ENCODE peak calls at places on chromosomes 3 and 15, in four cellular contexts. J, W, S and X are unnamed samples.

GRCh38 chr3:130010556-130010955 is 36.0 kb downstream of the TRH start:
- DNase-seq in J (no peak), W (no peak), S (peak), X (no peak)

GRCh38 chr3:21786454-21786829 is 35.4 kb upstream of the ZNF385D start:
- DNase-seq in J (no peak), W (no peak), S (no peak), X (no peak)

GRCh38 chr3:139762307-139762706 is 84.5 kb upstream of the NMNAT3 start:
- DNase-seq in J (no peak), W (no peak), S (peak), X (no peak)

GRCh38 chr15:82307714-82308081 is 41.6 kb downstream of the GOLGA6L10 start:
- DNase-seq in J (no peak), W (no peak), S (no peak), X (no peak)

GRCh38 chr3:154229217-154229590 is 95.1 kb downstream of the DHX36 start:
- DNase-seq in J (no peak), W (no peak), S (no peak), X (no peak)

GRCh38 chr3:23288715-23289114 is 85.6 kb downstream of the UBE2E2 start:
- DNase-seq in J (no peak), W (no peak), S (no peak), X (no peak)

GRCh38 chr3:146970236-146970635 is 365.1 kb upstream of the PLSCR5 start:
- DNase-seq in J (no peak), W (no peak), S (no peak), X (no peak)

GRCh38 chr3:41274944-41275668 is 75.8 kb downstream of the CTNNB1 start:
- DNase-seq in J (no peak), W (no peak), S (no peak), X (no peak)

GRCh38 chr3:10845240-10845761 is 29.3 kb downstream of the SLC6A11 start:
- DNase-seq in J (no peak), W (no peak), S (no peak), X (no peak)

GRCh38 chr3:97579365-97579764 is 185.2 kb upstream of the ARL6 start:
- DNase-seq in J (no peak), W (no peak), S (no peak), X (peak)

GRCh38 chr3:54547051-54547450 is 380.8 kb downstream of the LRTM1 start:
- DNase-seq in J (no peak), W (no peak), S (no peak), X (no peak)

GRCh38 chr3:30760040-30760439 is 134.4 kb downstream of the GADL1 start:
- DNase-seq in J (no peak), W (no peak), S (no peak), X (no peak)

GRCh38 chr3:50607271-50608091 is 4.1 kb downstream of the CISH start:
- DNase-seq in J (peak), W (no peak), S (no peak), X (no peak)

GRCh38 chr15:68818088-68818670 is 2.5 kb downstream of the ANP32A start:
- DNase-seq in J (peak), W (no peak), S (peak), X (peak)

GRCh38 chr3:31559872-31560534 is 27.3 kb downstream of the STT3B start:
- DNase-seq in J (no peak), W (no peak), S (no peak), X (no peak)

GRCh38 chr3:123157598-123158287 is 44.0 kb upstream of the SEC22A start:
- DNase-seq in J (no peak), W (no peak), S (no peak), X (peak)

GRCh38 chr3:185112186-185112585 is 40.7 kb downstream of the C3orf70 start:
- DNase-seq in J (no peak), W (no peak), S (no peak), X (no peak)

GRCh38 chr15:77081971-77082370 is 11.1 kb upstream of the TSPAN3 start:
- DNase-seq in J (no peak), W (no peak), S (no peak), X (no peak)

GRCh38 chr3:52374173-52374572 is 58.1 kb downstream of the DNAH1 start:
- DNase-seq in J (peak), W (no peak), S (no peak), X (no peak)

GRCh38 chr15:98744506-98744905 is 96.2 kb downstream of the IGF1R start:
- DNase-seq in J (no peak), W (no peak), S (no peak), X (no peak)

GRCh38 chr3:65170357-65171090 is 482.7 kb upstream of the ADAMTS9 start:
- DNase-seq in J (peak), W (no peak), S (peak), X (no peak)

GRCh38 chr15:80727196-80727595 is 32.1 kb downstream of the ABHD17C start:
- DNase-seq in J (no peak), W (no peak), S (no peak), X (no peak)

GRCh38 chr3:12724794-12725193 is 34.3 kb downstream of the TMEM40 start:
- DNase-seq in J (peak), W (no peak), S (no peak), X (peak)

GRCh38 chr3:46461971-46462910 is 2.5 kb downstream of the LTF start:
- DNase-seq in J (peak), W (no peak), S (no peak), X (peak)

GRCh38 chr3:135103913-135104312 is 308.9 kb downstream of the EPHB1 start:
- DNase-seq in J (no peak), W (no peak), S (peak), X (no peak)

GRCh38 chr3:41117398-41117870 is 81.9 kb upstream of the CTNNB1 start:
- DNase-seq in J (peak), W (peak), S (no peak), X (peak)

GRCh38 chr15:92400980-92401787 is 7.5 kb downstream of the ST8SIA2 start:
- DNase-seq in J (peak), W (no peak), S (no peak), X (no peak)

GRCh38 chr15:42593143-42593542 is 17.7 kb downstream of the STARD9 start:
- DNase-seq in J (no peak), W (no peak), S (no peak), X (no peak)

GRCh38 chr15:75199347-75199976 is 2.2 kb upstream of the C15orf39 start:
- DNase-seq in J (no peak), W (no peak), S (no peak), X (no peak)

GRCh38 chr3:11591401-11592266 is 52.1 kb downstream of the VGLL4 start:
- DNase-seq in J (no peak), W (peak), S (no peak), X (no peak)

GRCh38 chr3:178847170-178847569 is 224.4 kb downstream of the ZMAT3 start:
- DNase-seq in J (no peak), W (no peak), S (no peak), X (no peak)

GRCh38 chr15:67121725-67122600 is 56.6 kb downstream of the SMAD3 start:
- DNase-seq in J (no peak), W (no peak), S (no peak), X (no peak)
- TF ChIP-seq JUND in J (no peak), W (no peak), S (no peak), X (no peak)

DNA sequence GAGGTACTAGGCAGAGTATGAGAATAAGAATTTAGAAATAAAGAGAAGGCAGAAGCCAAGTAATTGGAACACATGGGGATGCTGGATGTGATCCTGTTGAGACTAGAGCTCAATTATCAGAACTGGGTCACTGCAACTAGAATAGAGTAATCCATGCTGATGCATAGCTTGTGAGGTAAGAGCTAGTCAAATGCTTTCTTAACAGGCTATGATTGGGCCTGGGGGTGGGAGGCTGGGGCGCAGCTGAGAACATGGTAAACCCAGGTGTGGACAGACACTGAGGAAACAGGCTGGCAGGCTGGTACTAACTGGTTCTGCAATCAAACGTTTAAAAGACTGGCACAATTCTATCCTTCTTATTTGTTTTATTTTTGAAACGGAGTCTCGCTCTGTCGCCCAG is 50.5 kb upstream of the LRRFIP2 start:
- DNase-seq in J (no peak), W (no peak), S (no peak), X (no peak)
- TF ChIP-seq JUND in J (no peak), W (no peak), S (no peak), X (no peak)

GRCh38 chr15:39359736-39360135 is 221.1 kb upstream of the THBS1 start:
- DNase-seq in J (no peak), W (no peak), S (no peak), X (no peak)

GRCh38 chr15:39362832-39363561 is 217.9 kb upstream of the THBS1 start:
- DNase-seq in J (no peak), W (no peak), S (peak), X (no peak)

GRCh38 chr15:39361497-39361896 is 219.4 kb upstream of the THBS1 start:
- DNase-seq in J (no peak), W (no peak), S (no peak), X (no peak)

GRCh38 chr15:39358441-39359041 is 222.3 kb upstream of the THBS1 start:
- DNase-seq in J (peak), W (no peak), S (no peak), X (no peak)

GRCh38 chr15:39360417-39360816 is 220.5 kb upstream of the THBS1 start:
- DNase-seq in J (no peak), W (no peak), S (no peak), X (no peak)
- TF ChIP-seq JUND in J (no peak), W (no peak), S (no peak), X (no peak)

DNA sequence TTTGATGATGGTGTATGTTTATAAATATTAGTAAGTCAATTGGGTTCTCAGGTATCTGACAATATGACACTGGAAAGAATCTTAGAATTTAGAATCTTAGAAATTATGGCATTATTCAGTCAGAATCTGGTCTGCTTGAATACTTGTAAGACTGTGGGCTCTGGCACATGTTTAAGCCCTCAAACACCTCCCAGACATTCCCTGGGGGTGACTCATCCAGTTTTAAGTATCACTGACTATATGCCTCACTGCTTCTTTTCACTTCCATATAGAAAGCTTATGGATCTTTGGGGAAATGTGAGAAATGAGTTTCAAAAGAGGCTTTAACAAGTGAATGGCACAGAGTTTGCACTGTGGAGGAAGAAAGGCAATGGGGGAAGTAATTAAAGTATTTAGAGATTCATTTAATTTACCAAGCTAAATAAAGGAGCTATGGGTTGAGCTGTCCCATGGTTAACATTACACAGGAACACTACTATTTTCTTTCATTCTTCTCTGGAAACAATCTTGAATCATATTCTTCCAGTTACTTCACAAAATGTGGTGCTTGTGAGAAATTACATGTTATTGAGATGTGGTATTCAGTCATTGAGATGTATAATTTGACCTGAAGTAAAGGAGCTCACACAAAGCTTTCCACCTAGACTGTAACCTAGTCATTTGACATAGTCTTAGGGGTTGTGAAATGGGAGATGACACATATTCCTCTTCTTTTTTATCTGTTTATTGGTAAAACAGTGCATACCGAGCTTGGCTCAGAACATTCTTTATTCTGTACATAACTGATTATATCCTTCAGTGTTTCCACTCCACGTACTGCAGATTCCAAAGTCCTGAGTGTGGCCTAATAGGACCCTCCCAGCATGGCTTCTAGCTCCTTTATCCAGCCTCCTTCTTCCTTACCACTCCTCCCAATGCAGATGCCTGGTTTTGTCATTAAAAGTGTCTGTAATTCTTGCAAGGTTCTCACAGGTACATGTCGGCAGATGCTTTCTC is 544.6 kb upstream of the NECTIN3 start:
- DNase-seq in J (peak), W (peak), S (no peak), X (no peak)
- TF ChIP-seq JUND in J (peak), W (peak), S (peak), X (no peak)

GRCh38 chr3:62371735-62372591 is 1.4 kb downstream of the FEZF2 start:
- DNase-seq in J (no peak), W (no peak), S (peak), X (no peak)
- TF ChIP-seq JUND in J (no peak), W (no peak), S (no peak), X (no peak)

GRCh38 chr15:29018406-29018805 is 132.6 kb downstream of the APBA2 start:
- DNase-seq in J (no peak), W (no peak), S (no peak), X (no peak)
- TF ChIP-seq JUND in J (no peak), W (no peak), S (no peak), X (no peak)

GRCh38 chr3:38031022-38031994 is 1.9 kb upstream of the PLCD1 start:
- DNase-seq in J (no peak), W (peak), S (no peak), X (peak)

GRCh38 chr3:38030126-38031021 is 932 bp upstream of the PLCD1 start:
- DNase-seq in J (no peak), W (no peak), S (no peak), X (no peak)

GRCh38 chr3:38029400-38030125 is at the start of gene PLCD1:
- DNase-seq in J (no peak), W (no peak), S (peak), X (no peak)

GRCh38 chr3:38028621-38029361 is 651 bp downstream of the PLCD1 start:
- DNase-seq in J (no peak), W (no peak), S (no peak), X (no peak)

DNA sequence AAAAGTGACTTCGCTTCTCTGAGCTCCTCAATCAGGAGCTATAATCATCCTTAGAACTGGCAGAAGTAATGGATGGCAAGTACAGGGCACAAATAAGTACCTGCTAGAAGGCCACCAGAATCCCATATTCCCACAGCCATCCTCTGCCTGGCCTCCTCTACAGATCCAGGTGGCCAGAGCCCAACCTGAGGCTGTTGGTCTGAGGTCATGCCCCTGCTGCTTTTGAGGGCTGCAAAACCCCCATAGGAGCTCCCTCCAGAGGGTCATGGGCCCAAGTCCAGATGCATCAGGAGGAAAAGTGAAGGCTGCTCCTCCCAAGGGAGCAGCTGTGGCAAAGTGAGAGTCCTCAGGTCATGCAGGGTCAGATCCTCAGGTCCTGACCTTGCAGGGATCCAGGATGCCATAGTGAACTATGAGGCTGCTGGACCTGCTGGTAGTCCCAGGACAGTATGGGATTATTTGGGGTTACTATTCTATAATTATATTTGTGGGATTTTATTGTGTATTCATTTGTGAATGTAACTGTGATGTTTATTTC is 3.0 kb upstream of the PLCD1 start:
- DNase-seq in J (no peak), W (no peak), S (no peak), X (no peak)
- TF ChIP-seq JUND in J (no peak), W (no peak), S (no peak), X (no peak)

GRCh38 chr3:157816296-157816695 is 289.9 kb downstream of the SHOX2 start:
- DNase-seq in J (no peak), W (no peak), S (no peak), X (no peak)

GRCh38 chr3:157807286-157807685 is 298.9 kb downstream of the SHOX2 start:
- DNase-seq in J (no peak), W (no peak), S (no peak), X (no peak)

GRCh38 chr3:157805553-157805952 is 300.7 kb downstream of the SHOX2 start:
- DNase-seq in J (no peak), W (no peak), S (no peak), X (no peak)

GRCh38 chr3:157810924-157811718 is 295.1 kb downstream of the SHOX2 start:
- DNase-seq in J (no peak), W (no peak), S (peak), X (no peak)
- TF ChIP-seq JUND in J (no peak), W (no peak), S (peak), X (no peak)

GRCh38 chr3:13891017-13891392 is 11.1 kb upstream of the WNT7A start:
- DNase-seq in J (no peak), W (no peak), S (no peak), X (no peak)
- TF ChIP-seq JUND in J (no peak), W (no peak), S (no peak), X (no peak)